ENCODE peak calls at places on chromosomes 5 and 9, in ten cellular contexts. E is stimulated activated CD4-positive, alpha-beta T cell treated with anti-CD3 and anti-CD28 coated beads, TNF-alpha, amount 100 ng/mL, for 48 hours; O is NCI-H1694 treated with DMSO at 0.1 percent for 48 hours; D is DND-41; R is T follicular helper cell; X is stimulated activated naive CD8-positive, alpha-beta T cell treated with anti-CD3 and anti-CD28 coated beads, Interleukin-15, amount 100 ng/mL, for 72 hours; H is right cardiac atrium; Q is T-helper 1 cell; Y is psoas muscle; U is GM12892. A is an unnamed sample.

GRCh38 chr5:38104497-38105230 is 153.7 kb upstream of the EGFLAM start:
- DNase-seq in D (peak), R (no peak), H (no peak), E (no peak), O (no peak), X (no peak), Y (no peak), Q (peak), U (no peak), A (peak)

GRCh38 chr5:113527746-113528145 is 14.3 kb downstream of the YTHDC2 start:
- DNase-seq in U (no peak), O (no peak), E (no peak), H (no peak), R (no peak), D (no peak), X (no peak), Y (no peak), Q (no peak), A (no peak)

GRCh38 chr9:6549106-6549505 is 96.4 kb downstream of the GLDC start:
- DNase-seq in Q (no peak), D (no peak), U (no peak), R (no peak), Y (no peak), E (no peak), H (no peak), X (no peak), O (no peak), A (no peak)

GRCh38 chr9:114207034-114207815 is 51.9 kb downstream of the COL27A1 start:
- DNase-seq in D (no peak), H (peak), E (no peak), U (no peak), X (no peak), R (no peak), Y (peak), O (no peak), Q (no peak), A (peak)

GRCh38 chr5:132787076-132787475 is 10.0 kb upstream of the SEPTIN8 start:
- DNase-seq in Q (no peak), D (no peak), H (no peak), R (no peak), X (no peak), Y (no peak), U (no peak), E (no peak), O (no peak), A (no peak)

GRCh38 chr5:169942181-169942580 is 38.1 kb downstream of the INSYN2B start:
- DNase-seq in O (no peak), E (no peak), X (no peak), R (no peak), U (no peak), H (no peak), D (no peak), Q (no peak), Y (no peak), A (no peak)

GRCh38 chr9:68690088-68690487 is 15.0 kb upstream of the PIP5K1B start:
- DNase-seq in Q (no peak), R (no peak), E (no peak), O (no peak), U (no peak), X (no peak), H (peak), D (no peak), Y (no peak), A (no peak)

GRCh38 chr9:123268950-123269302 is 540 bp upstream of the STRBP start:
- DNase-seq in X (no peak), Y (no peak), D (no peak), R (no peak), O (no peak), H (no peak), E (no peak), U (no peak), Q (no peak), A (no peak)

GRCh38 chr5:146877178-146877681 is 1.3 kb downstream of the PPP2R2B start:
- DNase-seq in O (peak), H (no peak), Q (no peak), Y (no peak), E (no peak), R (no peak), X (no peak), D (no peak), U (peak), A (no peak)

GRCh38 chr5:164972973-164973372 is 1467.6 kb downstream of the MAT2B start:
- DNase-seq in E (no peak), R (no peak), Q (no peak), X (no peak), U (no peak), Y (no peak), D (no peak), H (no peak), O (no peak), A (no peak)

GRCh38 chr5:111143910-111144309 is 51.8 kb downstream of the WDR36 start:
- DNase-seq in O (no peak), R (no peak), U (no peak), X (no peak), Q (no peak), H (peak), E (no peak), Y (peak), D (peak), A (no peak)

GRCh38 chr5:136212252-136212721 is 19.3 kb upstream of the SMIM32 start:
- DNase-seq in R (peak), H (peak), Q (peak), Y (peak), O (peak), X (peak), D (peak), U (peak), E (no peak), A (peak)

GRCh38 chr5:118705931-118706330 is 282.4 kb downstream of the DTWD2 start:
- DNase-seq in O (no peak), D (no peak), R (no peak), E (no peak), Y (no peak), H (no peak), Q (no peak), U (no peak), X (no peak), A (no peak)

GRCh38 chr9:126630458-126631237 is 16.9 kb downstream of the LMX1B start:
- DNase-seq in U (no peak), Y (no peak), X (no peak), E (no peak), R (no peak), H (peak), Q (no peak), D (no peak), O (no peak), A (no peak)

GRCh38 chr5:115068239-115069086 is 101.2 kb downstream of the TRIM36 start:
- DNase-seq in H (no peak), E (peak), D (peak), O (peak), U (no peak), X (peak), Q (peak), Y (no peak), R (no peak), A (peak)

GRCh38 chr5:14114615-14115251 is 28.4 kb upstream of the TRIO start:
- DNase-seq in E (no peak), Y (no peak), Q (no peak), H (no peak), U (no peak), R (no peak), D (no peak), X (no peak), O (no peak), A (no peak)

GRCh38 chr9:107504585-107505455 is 15.3 kb upstream of the KLF4 start:
- DNase-seq in D (no peak), Q (no peak), Y (no peak), O (no peak), U (no peak), X (no peak), E (no peak), H (peak), R (no peak), A (peak)

GRCh38 chr9:110123364-110124095 is 84.4 kb downstream of the C9orf152 start:
- DNase-seq in O (no peak), U (no peak), E (no peak), R (no peak), D (no peak), H (no peak), X (no peak), Y (no peak), Q (no peak), A (no peak)

GRCh38 chr5:178467261-178468195 is 122.7 kb downstream of the COL23A1 start:
- DNase-seq in R (no peak), Y (no peak), O (no peak), U (no peak), X (no peak), H (peak), E (no peak), D (no peak), Q (no peak), A (peak)

GRCh38 chr5:106241409-106241808 is 1429.3 kb downstream of the EFNA5 start:
- DNase-seq in U (no peak), O (no peak), D (no peak), R (no peak), E (no peak), Q (no peak), X (no peak), H (no peak), Y (no peak), A (no peak)

GRCh38 chr9:87973122-87973521 is 1.2 kb downstream of the CDK20 start:
- DNase-seq in E (no peak), Q (no peak), X (no peak), R (no peak), U (no peak), O (no peak), D (no peak), H (no peak), Y (no peak), A (no peak)

GRCh38 chr5:179974281-179974945 is 66.7 kb upstream of the TBC1D9B start:
- DNase-seq in D (no peak), R (no peak), Y (no peak), X (no peak), Q (no peak), U (no peak), E (no peak), O (peak), H (no peak), A (no peak)

GRCh38 chr9:92141144-92142129 is 26.2 kb upstream of the SPTLC1 start:
- DNase-seq in E (no peak), X (peak), H (peak), R (no peak), O (no peak), Q (no peak), U (no peak), Y (peak), D (no peak), A (peak)

A was measured in SW480.